ENCODE peak calls at places on chromosomes 2 and 18, in six cellular contexts. R is WERI-Rb-1, M is coronary artery, L is PC-3, Q is brain microvascular endothelial cell, A is A673. N is an unnamed sample.

GRCh38 chr18:3368193-3368592 is 81.8 kb upstream of the TGIF1 start:
- DNase-seq in R (no peak), M (no peak), L (peak; percentile 92), Q (peak; percentile 8), A (no peak), N (no peak)

GRCh38 chr2:224938670-224939309 is 103.5 kb downstream of the DOCK10 start:
- DNase-seq in R (no peak), M (no peak), L (no peak), Q (peak; percentile 89), A (no peak), N (no peak)

GRCh38 chr2:125167820-125168219 is 1142.7 kb downstream of the CNTNAP5 start:
- DNase-seq in R (no peak), M (no peak), L (no peak), Q (peak; percentile 31), A (no peak), N (no peak)

GRCh38 chr2:148971547-148971946 is 67.0 kb upstream of the LYPD6B start:
- DNase-seq in R (no peak), M (no peak), L (no peak), Q (no peak), A (no peak), N (no peak)

GRCh38 chr2:240461471-240462072 is 26.1 kb downstream of the GPC1 start:
- DNase-seq in R (peak; percentile 7), M (peak; percentile 70), L (no peak), Q (no peak), A (no peak), N (no peak)

GRCh38 chr2:20013061-20013721 is 723 bp upstream of the MATN3 start:
- DNase-seq in R (no peak), M (no peak), L (no peak), Q (no peak), A (peak; percentile 92), N (no peak)

GRCh38 chr2:217740796-217741195 is 262.0 kb downstream of the TNS1 start:
- DNase-seq in R (no peak), M (no peak), L (no peak), Q (no peak), A (no peak), N (no peak)

GRCh38 chr2:74719066-74719465 is 65.0 kb downstream of the SEMA4F start:
- DNase-seq in R (no peak), M (no peak), L (peak; percentile 68), Q (no peak), A (no peak), N (no peak)

GRCh38 chr2:53859354-53860159 is at the start of gene GPR75:
- DNase-seq in R (no peak), M (peak; percentile 76), L (no peak), Q (no peak), A (no peak), N (no peak)

GRCh38 chr2:27379840-27380625 is 501 bp downstream of the ZNF513 start:
- DNase-seq in R (no peak), M (peak; percentile 89), L (peak; percentile 38), Q (no peak), A (no peak), N (peak; percentile 50)

GRCh38 chr2:223510713-223511112 is 91.4 kb downstream of the SCG2 start:
- DNase-seq in R (no peak), M (no peak), L (no peak), Q (no peak), A (no peak), N (no peak)

GRCh38 chr2:136118819-136119716 is 1.1 kb upstream of the CXCR4 start:
- DNase-seq in R (peak; percentile 66), M (no peak), L (no peak), Q (no peak), A (no peak), N (peak; percentile 81)

GRCh38 chr2:95158891-95159619 is 593 bp downstream of the ZNF514 start:
- DNase-seq in R (peak; percentile 55), M (peak; percentile 79), L (peak; percentile 13), Q (peak; percentile 20), A (peak; percentile 42), N (no peak)

GRCh38 chr2:109453596-109453995 is 160.2 kb downstream of the SEPTIN10 start:
- DNase-seq in R (no peak), M (peak; percentile 59), L (no peak), Q (no peak), A (no peak), N (no peak)

GRCh38 chr2:139394801-139395200 is 614.6 kb upstream of the NXPH2 start:
- DNase-seq in R (no peak), M (no peak), L (no peak), Q (no peak), A (no peak), N (no peak)

GRCh38 chr18:22346342-22346967 is 71.3 kb downstream of the CTAGE1 start:
- DNase-seq in R (no peak), M (no peak), L (peak; percentile 73), Q (peak; percentile 78), A (peak; percentile 20), N (peak; percentile 11)

GRCh38 chr2:217604527-217605279 is 398.1 kb downstream of the TNS1 start:
- DNase-seq in R (no peak), M (no peak), L (no peak), Q (no peak), A (no peak), N (no peak)

GRCh38 chr2:37766087-37766486 is 94.6 kb upstream of the CDC42EP3 start:
- DNase-seq in R (no peak), M (no peak), L (peak; percentile 51), Q (no peak), A (no peak), N (no peak)

GRCh38 chr18:55109818-55110414 is 150.7 kb upstream of the CCDC68 start:
- DNase-seq in R (no peak), M (no peak), L (no peak), Q (no peak), A (no peak), N (no peak)

GRCh38 chr2:43826305-43827250 is 12.1 kb downstream of the ABCG5 start:
- DNase-seq in R (no peak), M (no peak), L (no peak), Q (no peak), A (no peak), N (no peak)

GRCh38 chr2:239815638-239816035 is 209.5 kb downstream of the NDUFA10 start:
- DNase-seq in R (no peak), M (no peak), L (no peak), Q (no peak), A (no peak), N (no peak)

GRCh38 chr2:151523825-151524224 is 114.1 kb downstream of the RIF1 start:
- DNase-seq in R (no peak), M (no peak), L (peak; percentile 55), Q (no peak), A (no peak), N (no peak)

GRCh38 chr2:83079007-83079406 is 1380.1 kb downstream of the SUCLG1 start:
- DNase-seq in R (no peak), M (no peak), L (no peak), Q (no peak), A (no peak), N (no peak)

GRCh38 chr2:22375094-22375493 is 1009.9 kb upstream of the KLHL29 start:
- DNase-seq in R (peak; percentile 37), M (no peak), L (no peak), Q (no peak), A (peak; percentile 4), N (no peak)

GRCh38 chr2:46815121-46815802 is 100.3 kb downstream of the MCFD2 start:
- DNase-seq in R (no peak), M (no peak), L (no peak), Q (no peak), A (no peak), N (no peak)

GRCh38 chr2:127039387-127040031 is 67.4 kb downstream of the BIN1 start:
- DNase-seq in R (no peak), M (no peak), L (no peak), Q (no peak), A (no peak), N (no peak)

DNA sequence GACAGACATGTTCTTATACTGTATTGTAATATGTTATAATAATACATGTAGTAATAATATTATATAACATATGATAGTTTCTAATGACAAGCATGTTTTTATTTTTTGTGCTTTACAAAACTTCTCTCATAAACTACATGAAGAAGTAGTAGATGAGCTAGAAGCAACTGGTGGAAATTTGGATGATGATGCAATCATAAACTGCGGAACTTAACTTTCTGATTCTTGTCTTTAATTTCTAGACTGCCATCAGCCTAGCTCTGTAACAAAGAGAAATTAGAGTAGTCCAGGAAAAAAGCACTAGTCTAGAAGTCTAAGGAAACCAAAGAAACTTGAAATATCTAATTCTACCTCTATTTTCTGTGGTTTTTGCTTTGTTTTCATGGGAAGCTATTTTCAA is 71.0 kb upstream of the SPATS2L start:
- DNase-seq in R (no peak), M (no peak), L (no peak), Q (no peak), A (no peak), N (no peak)
- H3K27ac ChIP-seq in R (no peak overlapping the region), M (no peak overlapping the region), L (no peak overlapping the region), Q (no peak overlapping the region), A (no peak overlapping the region), N (no peak overlapping the region)

DNA sequence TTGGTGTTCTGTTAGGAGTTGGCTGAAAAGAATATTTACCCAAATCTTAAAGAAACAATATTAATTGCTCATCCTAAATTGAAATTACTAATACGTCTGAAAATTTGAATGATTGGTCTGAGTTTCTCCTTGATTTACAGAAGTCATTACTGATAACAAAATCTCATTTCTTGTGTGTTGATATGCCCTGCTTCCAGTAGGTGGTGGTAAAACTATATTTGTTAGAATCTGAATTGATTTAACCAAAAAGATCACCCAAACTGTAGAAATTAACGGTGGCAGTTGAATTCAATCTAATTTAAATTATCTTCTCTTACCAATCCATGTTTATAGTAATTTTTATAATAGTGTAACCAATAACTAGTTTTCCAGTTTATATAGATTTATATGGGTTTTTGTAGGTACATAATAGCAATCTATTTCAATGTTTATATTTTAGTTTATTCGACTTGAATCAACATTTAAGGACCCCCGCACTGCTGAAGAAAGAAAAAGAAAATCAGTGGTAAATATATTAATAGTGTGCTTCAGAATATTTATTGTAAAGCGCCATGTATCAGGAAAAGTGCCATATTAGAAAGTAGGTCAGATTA is 38.3 kb downstream of the PAPOLG start:
- DNase-seq in R (no peak), M (no peak), L (peak; percentile 45), Q (no peak), A (peak; percentile 58), N (no peak)
- H3K27ac ChIP-seq in R (no peak overlapping the region), M (no peak overlapping the region), L (no peak overlapping the region), Q (no peak overlapping the region), A (no peak overlapping the region), N (no peak overlapping the region)

DNA sequence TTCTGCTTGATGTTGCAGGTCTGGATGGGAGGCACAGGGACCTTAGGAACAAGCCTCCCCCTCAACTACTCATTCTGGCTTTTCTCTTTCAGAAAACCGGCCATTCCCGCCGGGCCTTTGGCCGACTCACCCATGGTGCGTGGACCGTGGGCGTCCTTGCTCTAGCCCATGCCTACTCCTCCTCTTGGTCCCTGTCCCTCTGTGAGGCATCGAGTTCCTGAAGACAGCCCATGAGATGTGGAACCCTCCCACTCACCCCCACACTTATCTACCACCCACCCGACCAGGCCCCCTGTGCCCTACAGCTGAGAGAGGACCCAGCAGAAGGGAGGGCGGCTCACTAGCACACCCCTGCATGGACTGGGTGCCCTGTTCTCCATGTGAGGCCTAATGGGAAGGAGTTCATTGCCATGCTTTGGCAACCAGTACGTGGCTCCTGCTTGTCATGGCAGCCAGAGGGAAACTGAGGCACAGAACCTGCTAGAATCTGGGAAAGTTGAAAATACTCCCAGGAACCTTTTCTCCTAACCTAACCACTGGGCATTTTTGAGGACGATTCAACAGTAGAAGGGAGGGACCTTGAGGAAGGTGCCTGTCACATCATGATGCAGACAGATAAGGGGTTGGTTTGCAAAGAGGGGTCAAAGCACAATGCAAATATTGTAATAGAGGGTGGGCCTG is 8.5 kb downstream of the SPEG start:
- DNase-seq in R (no peak), M (no peak), L (no peak), Q (no peak), A (no peak), N (no peak)
- H3K27ac ChIP-seq in R (no peak overlapping the region), M (peak overlapping the region; percentile 98), L (no peak overlapping the region), Q (no peak overlapping the region), A (no peak overlapping the region), N (no peak overlapping the region)

GRCh38 chr2:79857888-79858287 is 345.0 kb downstream of the CTNNA2 start:
- DNase-seq in R (no peak), M (no peak), L (no peak), Q (no peak), A (no peak), N (no peak)
- H3K27ac ChIP-seq in R (no peak overlapping the region), M (no peak overlapping the region), L (no peak overlapping the region), Q (no peak overlapping the region), A (no peak overlapping the region), N (no peak overlapping the region)

N was measured in effector memory CD4-positive, alpha-beta T cell.